ENCODE peak calls at places on chromosomes 16 and 17, in five cellular contexts. One of them, this sample, is unnamed.

GRCh38 chr17:82754297-82755208 is 2.7 kb downstream of the TBCD start:
- DNase-seq in Calu3: peak
- DNase-seq in stimulated activated CD8-positive, alpha-beta memory T cell treated with anti-CD3 and anti-CD28 coated beads, Interleukin-4, amount 100 ng/mL, for 48 hours: no peak
- DNase-seq in T follicular helper cell: no peak
- DNase-seq in cardiac muscle cell: peak
- DNase-seq in this sample: peak

GRCh38 chr17:42023524-42024349 is 3.8 kb downstream of the NKIRAS2 start:
- DNase-seq in Calu3: no peak
- DNase-seq in stimulated activated CD8-positive, alpha-beta memory T cell treated with anti-CD3 and anti-CD28 coated beads, Interleukin-4, amount 100 ng/mL, for 48 hours: no peak
- DNase-seq in T follicular helper cell: no peak
- DNase-seq in cardiac muscle cell: no peak
- DNase-seq in this sample: no peak

GRCh38 chr16:56860226-56861020 is 4.6 kb upstream of the SLC12A3 start:
- DNase-seq in Calu3: no peak
- DNase-seq in stimulated activated CD8-positive, alpha-beta memory T cell treated with anti-CD3 and anti-CD28 coated beads, Interleukin-4, amount 100 ng/mL, for 48 hours: peak
- DNase-seq in T follicular helper cell: no peak
- DNase-seq in cardiac muscle cell: no peak
- DNase-seq in this sample: no peak

GRCh38 chr16:48420437-48420836 is 35.2 kb upstream of the SIAH1 start:
- DNase-seq in Calu3: peak
- DNase-seq in stimulated activated CD8-positive, alpha-beta memory T cell treated with anti-CD3 and anti-CD28 coated beads, Interleukin-4, amount 100 ng/mL, for 48 hours: no peak
- DNase-seq in T follicular helper cell: no peak
- DNase-seq in cardiac muscle cell: no peak
- DNase-seq in this sample: no peak

GRCh38 chr17:14311979-14312378 is 11.1 kb downstream of the HS3ST3B1 start:
- DNase-seq in Calu3: no peak
- DNase-seq in stimulated activated CD8-positive, alpha-beta memory T cell treated with anti-CD3 and anti-CD28 coated beads, Interleukin-4, amount 100 ng/mL, for 48 hours: no peak
- DNase-seq in T follicular helper cell: no peak
- DNase-seq in cardiac muscle cell: no peak
- DNase-seq in this sample: peak

GRCh38 chr16:30786115-30786935 is 680 bp downstream of the ZNF629 start:
- DNase-seq in Calu3: peak
- DNase-seq in stimulated activated CD8-positive, alpha-beta memory T cell treated with anti-CD3 and anti-CD28 coated beads, Interleukin-4, amount 100 ng/mL, for 48 hours: no peak
- DNase-seq in T follicular helper cell: no peak
- DNase-seq in cardiac muscle cell: peak
- DNase-seq in this sample: peak

GRCh38 chr16:75070055-75070841 is 46.3 kb downstream of the LDHD start:
- DNase-seq in Calu3: no peak
- DNase-seq in stimulated activated CD8-positive, alpha-beta memory T cell treated with anti-CD3 and anti-CD28 coated beads, Interleukin-4, amount 100 ng/mL, for 48 hours: no peak
- DNase-seq in T follicular helper cell: no peak
- DNase-seq in cardiac muscle cell: no peak
- DNase-seq in this sample: no peak

GRCh38 chr16:26606381-26607150 is 460.2 kb upstream of the C16orf82 start:
- DNase-seq in Calu3: no peak
- DNase-seq in stimulated activated CD8-positive, alpha-beta memory T cell treated with anti-CD3 and anti-CD28 coated beads, Interleukin-4, amount 100 ng/mL, for 48 hours: no peak
- DNase-seq in T follicular helper cell: no peak
- DNase-seq in cardiac muscle cell: no peak
- DNase-seq in this sample: peak

GRCh38 chr16:84889066-84889465 is 69.3 kb downstream of the CRISPLD2 start:
- DNase-seq in Calu3: no peak
- DNase-seq in stimulated activated CD8-positive, alpha-beta memory T cell treated with anti-CD3 and anti-CD28 coated beads, Interleukin-4, amount 100 ng/mL, for 48 hours: no peak
- DNase-seq in T follicular helper cell: no peak
- DNase-seq in cardiac muscle cell: no peak
- DNase-seq in this sample: no peak

GRCh38 chr17:4463818-4464501 is 30.2 kb downstream of the SPNS3 start:
- DNase-seq in Calu3: no peak
- DNase-seq in stimulated activated CD8-positive, alpha-beta memory T cell treated with anti-CD3 and anti-CD28 coated beads, Interleukin-4, amount 100 ng/mL, for 48 hours: no peak
- DNase-seq in T follicular helper cell: no peak
- DNase-seq in cardiac muscle cell: no peak
- DNase-seq in this sample: no peak

GRCh38 chr17:32495347-32496253 is 8.8 kb downstream of the CDK5R1 start:
- DNase-seq in Calu3: no peak
- DNase-seq in stimulated activated CD8-positive, alpha-beta memory T cell treated with anti-CD3 and anti-CD28 coated beads, Interleukin-4, amount 100 ng/mL, for 48 hours: no peak
- DNase-seq in T follicular helper cell: no peak
- DNase-seq in cardiac muscle cell: peak
- DNase-seq in this sample: no peak

GRCh38 chr17:38605852-38606645 is at the start of gene SRCIN1:
- DNase-seq in Calu3: peak
- DNase-seq in stimulated activated CD8-positive, alpha-beta memory T cell treated with anti-CD3 and anti-CD28 coated beads, Interleukin-4, amount 100 ng/mL, for 48 hours: peak
- DNase-seq in T follicular helper cell: no peak
- DNase-seq in cardiac muscle cell: peak
- DNase-seq in this sample: peak

GRCh38 chr16:3444032-3444388 is 530 bp downstream of the NAA60 start:
- DNase-seq in Calu3: peak
- DNase-seq in stimulated activated CD8-positive, alpha-beta memory T cell treated with anti-CD3 and anti-CD28 coated beads, Interleukin-4, amount 100 ng/mL, for 48 hours: peak
- DNase-seq in T follicular helper cell: no peak
- DNase-seq in cardiac muscle cell: peak
- DNase-seq in this sample: peak

GRCh38 chr17:17590883-17591407 is 563 bp downstream of the PEMT start:
- DNase-seq in Calu3: no peak
- DNase-seq in stimulated activated CD8-positive, alpha-beta memory T cell treated with anti-CD3 and anti-CD28 coated beads, Interleukin-4, amount 100 ng/mL, for 48 hours: no peak
- DNase-seq in T follicular helper cell: no peak
- DNase-seq in cardiac muscle cell: no peak
- DNase-seq in this sample: no peak

GRCh38 chr17:6555331-6556120 is 829 bp downstream of the PITPNM3 start:
- DNase-seq in Calu3: peak
- DNase-seq in stimulated activated CD8-positive, alpha-beta memory T cell treated with anti-CD3 and anti-CD28 coated beads, Interleukin-4, amount 100 ng/mL, for 48 hours: peak
- DNase-seq in T follicular helper cell: no peak
- DNase-seq in cardiac muscle cell: no peak
- DNase-seq in this sample: peak

GRCh38 chr16:85673529-85674417 is 15.0 kb downstream of the GINS2 start:
- DNase-seq in Calu3: no peak
- DNase-seq in stimulated activated CD8-positive, alpha-beta memory T cell treated with anti-CD3 and anti-CD28 coated beads, Interleukin-4, amount 100 ng/mL, for 48 hours: no peak
- DNase-seq in T follicular helper cell: no peak
- DNase-seq in cardiac muscle cell: no peak
- DNase-seq in this sample: no peak

GRCh38 chr16:3074860-3075545 is 9.6 kb downstream of the IL32 start:
- DNase-seq in Calu3: no peak
- DNase-seq in stimulated activated CD8-positive, alpha-beta memory T cell treated with anti-CD3 and anti-CD28 coated beads, Interleukin-4, amount 100 ng/mL, for 48 hours: peak
- DNase-seq in T follicular helper cell: peak
- DNase-seq in cardiac muscle cell: no peak
- DNase-seq in this sample: no peak

GRCh38 chr16:2156025-2156848 is 655 bp downstream of the TRAF7 start:
- DNase-seq in Calu3: no peak
- DNase-seq in stimulated activated CD8-positive, alpha-beta memory T cell treated with anti-CD3 and anti-CD28 coated beads, Interleukin-4, amount 100 ng/mL, for 48 hours: peak
- DNase-seq in T follicular helper cell: no peak
- DNase-seq in cardiac muscle cell: peak
- DNase-seq in this sample: peak

GRCh38 chr17:48494335-48494734 is 36.5 kb downstream of the HOXB1 start:
- DNase-seq in Calu3: no peak
- DNase-seq in stimulated activated CD8-positive, alpha-beta memory T cell treated with anti-CD3 and anti-CD28 coated beads, Interleukin-4, amount 100 ng/mL, for 48 hours: no peak
- DNase-seq in T follicular helper cell: no peak
- DNase-seq in cardiac muscle cell: no peak
- DNase-seq in this sample: no peak